ENCODE peak calls at places on chromosomes 6 and 20, in six cellular contexts. G, W, A, S, F and B are unnamed samples.

GRCh38 chr20:61176874-61177273 is 75.2 kb upstream of the CDH4 start:
- DNase-seq in G (no peak), W (no peak), A (no peak), S (no peak), F (no peak), B (no peak)

GRCh38 chr6:166540631-166541331 is 45.7 kb downstream of the RAMACL start:
- DNase-seq in G (no peak), W (no peak), A (no peak), S (no peak), F (no peak), B (no peak)

GRCh38 chr6:149306967-149307366 is 10.5 kb upstream of the TAB2 start:
- DNase-seq in G (no peak), W (peak; percentile 47), A (no peak), S (no peak), F (no peak), B (no peak)

GRCh38 chr6:3918474-3918873 is 69.3 kb downstream of the FAM50B start:
- DNase-seq in G (no peak), W (no peak), A (peak; percentile 24), S (no peak), F (no peak), B (no peak)

GRCh38 chr6:121890307-121890910 is 455.0 kb downstream of the GJA1 start:
- DNase-seq in G (no peak), W (no peak), A (no peak), S (no peak), F (no peak), B (no peak)

GRCh38 chr20:19750907-19751636 is 7.0 kb upstream of the RIN2 start:
- DNase-seq in G (no peak), W (no peak), A (no peak), S (no peak), F (no peak), B (no peak)

GRCh38 chr20:59568509-59569024 is 35.8 kb upstream of the PHACTR3 start:
- DNase-seq in G (no peak), W (no peak), A (no peak), S (no peak), F (no peak), B (no peak)

GRCh38 chr6:5498579-5498899 is 237.2 kb downstream of the FARS2 start:
- DNase-seq in G (no peak), W (no peak), A (no peak), S (no peak), F (no peak), B (no peak)

GRCh38 chr20:37526839-37527637 is 638 bp downstream of the BLCAP start:
- DNase-seq in G (peak; percentile 72), W (no peak), A (no peak), S (no peak), F (no peak), B (peak; percentile 26)